ENCODE peak calls at places on chromosome 9, in four cellular contexts. M, T, C and A are unnamed samples.

GRCh38 chr9:32968101-32969011 is 33.1 kb downstream of the APTX start:
- DNase-seq in M (peak), T (peak), C (no peak), A (peak)

GRCh38 chr9:19085295-19085694 is 17.4 kb downstream of the HAUS6 start:
- DNase-seq in M (peak), T (no peak), C (no peak), A (no peak)

GRCh38 chr9:26656003-26656940 is 236.3 kb downstream of the CAAP1 start:
- DNase-seq in M (peak), T (peak), C (no peak), A (peak)

GRCh38 chr9:95316794-95317118 is 753 bp downstream of the FANCC start:
- DNase-seq in M (peak), T (peak), C (no peak), A (peak)

GRCh38 chr9:22463205-22463604 is 16.6 kb downstream of the DMRTA1 start:
- DNase-seq in M (no peak), T (no peak), C (no peak), A (no peak)

GRCh38 chr9:33742051-33742450 is 53.3 kb upstream of the PRSS3 start:
- DNase-seq in M (no peak), T (no peak), C (no peak), A (no peak)

GRCh38 chr9:21160178-21160577 is 6.3 kb downstream of the IFNA21 start:
- DNase-seq in M (no peak), T (no peak), C (peak), A (no peak)

GRCh38 chr9:122325124-122325523 is 45.7 kb upstream of the PTGS1 start:
- DNase-seq in M (no peak), T (no peak), C (no peak), A (no peak)

GRCh38 chr9:121322037-121322736 is 47.9 kb downstream of the STOM start:
- DNase-seq in M (no peak), T (no peak), C (no peak), A (no peak)

GRCh38 chr9:109640232-109641078 is 139.5 kb upstream of the PALM2AKAP2 start:
- DNase-seq in M (peak), T (no peak), C (no peak), A (peak)

GRCh38 chr9:137820161-137820855 is 57.3 kb upstream of the CACNA1B start:
- DNase-seq in M (no peak), T (no peak), C (no peak), A (no peak)

GRCh38 chr9:90086076-90086475 is 481.3 kb downstream of the GADD45G start:
- DNase-seq in M (no peak), T (no peak), C (no peak), A (no peak)

GRCh38 chr9:16571127-16571848 is 299.2 kb downstream of the BNC2 start:
- DNase-seq in M (no peak), T (no peak), C (no peak), A (no peak)

GRCh38 chr9:134807726-134808125 is 72.9 kb upstream of the FCN2 start:
- DNase-seq in M (no peak), T (no peak), C (no peak), A (no peak)

GRCh38 chr9:98921740-98922139 is 22.0 kb upstream of the COL15A1 start:
- DNase-seq in M (no peak), T (peak), C (no peak), A (no peak)

GRCh38 chr9:111993319-111993718 is 96.7 kb downstream of the UGCG start:
- DNase-seq in M (no peak), T (no peak), C (no peak), A (no peak)

GRCh38 chr9:75499812-75500211 is 390.7 kb upstream of the PCSK5 start:
- DNase-seq in M (no peak), T (no peak), C (no peak), A (no peak)

GRCh38 chr9:132077881-132078280 is 1.8 kb downstream of the MED27 start:
- DNase-seq in M (no peak), T (no peak), C (no peak), A (no peak)

GRCh38 chr9:5920860-5921328 is 30.2 kb downstream of the MLANA start:
- DNase-seq in M (no peak), T (no peak), C (peak), A (no peak)

GRCh38 chr9:113991714-113992113 is 86.4 kb downstream of the AMBP start:
- DNase-seq in M (no peak), T (no peak), C (no peak), A (no peak)

GRCh38 chr9:85377751-85378289 is 363.9 kb downstream of the AGTPBP1 start:
- DNase-seq in M (peak), T (no peak), C (no peak), A (no peak)

GRCh38 chr9:93582550-93582949 is 6.2 kb downstream of the PHF2 start:
- DNase-seq in M (no peak), T (no peak), C (no peak), A (no peak)

GRCh38 chr9:4137234-4137633 is 162.6 kb downstream of the GLIS3 start:
- DNase-seq in M (no peak), T (no peak), C (no peak), A (no peak)

GRCh38 chr9:137194388-137194787 is 5.9 kb downstream of the SSNA1 start:
- DNase-seq in M (no peak), T (no peak), C (no peak), A (no peak)

GRCh38 chr9:4489562-4489918 is 728 bp upstream of the SLC1A1 start:
- DNase-seq in M (peak), T (no peak), C (no peak), A (peak)

GRCh38 chr9:133768859-133769510 is 30.8 kb upstream of the SARDH start:
- DNase-seq in M (no peak), T (peak), C (no peak), A (peak)

GRCh38 chr9:31394040-31394473 is 990.4 kb upstream of the ACO1 start:
- DNase-seq in M (no peak), T (no peak), C (no peak), A (no peak)

GRCh38 chr9:107952773-107953172 is 463.2 kb upstream of the KLF4 start:
- DNase-seq in M (no peak), T (no peak), C (no peak), A (no peak)

GRCh38 chr9:671997-672396 is 169.5 kb upstream of the DMRT1 start:
- DNase-seq in M (no peak), T (no peak), C (no peak), A (no peak)

GRCh38 chr9:85200726-85201402 is 531.3 kb downstream of the NTRK2 start:
- DNase-seq in M (no peak), T (no peak), C (no peak), A (no peak)

GRCh38 chr9:93820667-93821306 is 134.4 kb downstream of the BARX1 start:
- DNase-seq in M (peak), T (no peak), C (no peak), A (peak)

GRCh38 chr9:132985063-132985350 is 6.5 kb downstream of the GFI1B start:
- DNase-seq in M (no peak), T (no peak), C (no peak), A (no peak)

GRCh38 chr9:134136117-134136996 is 475 bp downstream of the WDR5 start:
- DNase-seq in M (no peak), T (peak), C (no peak), A (peak)

DNA sequence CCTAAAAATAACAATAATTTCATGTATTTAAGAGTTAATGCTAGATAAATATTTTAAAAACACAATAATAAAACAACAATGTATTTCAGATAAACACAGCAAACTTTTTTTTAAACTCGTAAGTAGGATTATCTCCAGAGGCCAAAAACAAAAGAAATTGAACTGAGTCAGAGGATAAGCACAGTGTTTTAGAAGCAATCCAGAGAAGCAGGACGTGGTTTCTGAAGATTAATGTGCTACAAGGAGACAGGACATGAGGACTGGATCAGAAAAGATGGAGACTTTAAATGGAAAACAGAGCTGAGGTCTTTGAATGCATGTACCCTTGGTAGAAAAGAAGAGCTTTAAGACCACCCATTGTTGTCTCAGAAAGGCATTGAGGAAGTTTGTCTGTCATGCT is 491.2 kb upstream of the TLE4 start:
- DNase-seq in M (no peak), T (no peak), C (no peak), A (no peak)
- TF ChIP-seq USF1 in M (no peak), T (no peak), C (no peak), A (no peak)

GRCh38 chr9:127308559-127309429 is 44.2 kb downstream of the GARNL3 start:
- DNase-seq in M (peak), T (no peak), C (no peak), A (no peak)
- TF ChIP-seq USF1 in M (no peak), T (no peak), C (no peak), A (no peak)

GRCh38 chr9:72946318-72946717 is 6.5 kb downstream of the ALDH1A1 start:
- DNase-seq in M (no peak), T (no peak), C (no peak), A (no peak)
- TF ChIP-seq USF1 in M (no peak), T (no peak), C (no peak), A (no peak)

GRCh38 chr9:86768709-86769108 is 178.6 kb downstream of the GAS1 start:
- DNase-seq in M (no peak), T (no peak), C (no peak), A (no peak)
- TF ChIP-seq USF1 in M (no peak), T (no peak), C (no peak), A (no peak)

DNA sequence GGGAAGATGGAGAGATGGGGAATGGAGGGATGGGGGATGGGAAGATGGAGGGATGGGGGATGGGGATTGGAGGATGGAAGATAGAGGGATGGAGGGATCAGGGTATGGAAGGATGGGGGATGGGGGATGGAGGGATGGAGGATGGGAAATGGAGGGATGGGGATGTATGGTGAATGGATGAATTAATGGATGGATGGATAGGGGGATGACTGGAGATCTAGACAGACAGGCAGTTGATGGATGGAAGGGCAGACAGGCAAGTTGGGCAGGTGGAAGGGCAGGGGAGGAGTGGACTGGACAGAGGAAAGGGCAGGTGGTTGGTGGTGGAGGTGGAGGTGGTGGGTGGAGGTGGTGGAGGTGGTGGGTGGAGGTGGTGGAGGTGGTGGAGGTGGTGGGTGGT is 167.2 kb downstream of the C9orf50 start:
- DNase-seq in M (no peak), T (no peak), C (no peak), A (no peak)
- TF ChIP-seq USF1 in M (no peak), T (no peak), C (no peak), A (no peak)